ENCODE peak calls at places on chromosomes 1 and 21, in nine cellular contexts. Y is upper lobe of right lung, D is suprapubic skin, T is lower lobe of right lung, M is sigmoid colon, G is HFF-Myc, C is cardiac fibroblast, H is kidney epithelial cell, P is heart left ventricle. X is an unnamed sample.

GRCh38 chr1:162671664-162672415 is 39.6 kb downstream of the DDR2 start:
- DNase-seq in G (no peak), M (no peak), P (no peak), Y (no peak), D (no peak), C (no peak), H (no peak), T (no peak), X (no peak)

GRCh38 chr21:43340491-43341348 is 86.2 kb downstream of the SIK1 start:
- DNase-seq in P (no peak), H (peak; percentile 61), M (no peak), C (peak; percentile 90), G (no peak), D (no peak), T (no peak), Y (no peak), X (peak; percentile 19)

GRCh38 chr1:59333626-59334277 is 36.9 kb downstream of the FGGY start:
- DNase-seq in Y (no peak), P (no peak), H (no peak), G (no peak), M (no peak), D (no peak), T (no peak), C (peak; percentile 64), X (no peak)

GRCh38 chr21:15063821-15064575 is 802 bp downstream of the NRIP1 start:
- DNase-seq in G (no peak), C (peak; percentile 46), M (peak; percentile 73), H (no peak), P (peak; percentile 73), Y (peak; percentile 82), T (peak; percentile 70), D (peak; percentile 80), X (no peak)

GRCh38 chr1:202811296-202812175 is 782 bp downstream of the PCAT6 start:
- DNase-seq in Y (no peak), D (no peak), M (peak; percentile 74), G (no peak), P (peak; percentile 32), T (no peak), C (peak; percentile 22), H (no peak), X (no peak)

GRCh38 chr1:10101929-10102328 is 69.2 kb downstream of the UBE4B start:
- DNase-seq in H (no peak), C (no peak), P (no peak), G (no peak), T (no peak), M (no peak), Y (no peak), D (no peak), X (no peak)

GRCh38 chr1:229579101-229579651 is 20.7 kb upstream of the ABCB10 start:
- DNase-seq in G (no peak), D (no peak), P (peak; percentile 72), T (no peak), M (peak; percentile 84), Y (no peak), H (no peak), C (peak; percentile 52), X (no peak)

GRCh38 chr1:67831850-67832513 is 1.3 kb downstream of the GNG12 start:
- DNase-seq in D (peak; percentile 81), M (peak; percentile 85), G (peak; percentile 67), Y (peak; percentile 76), H (peak; percentile 37), T (peak; percentile 69), P (peak; percentile 66), C (peak; percentile 81), X (no peak)

GRCh38 chr1:6785721-6786505 is 659 bp downstream of the CAMTA1 start:
- DNase-seq in D (no peak), H (no peak), C (no peak), T (peak; percentile 51), Y (peak; percentile 77), G (no peak), M (peak; percentile 69), P (peak; percentile 42), X (no peak)

GRCh38 chr21:42314616-42315295 is 453 bp downstream of the TFF3 start:
- DNase-seq in M (no peak), D (no peak), G (no peak), H (no peak), T (no peak), C (no peak), Y (no peak), P (no peak), X (no peak)

GRCh38 chr1:153597206-153597605 is 15.7 kb downstream of the S100A16 start:
- DNase-seq in T (no peak), G (no peak), Y (no peak), C (peak; percentile 72), H (no peak), D (no peak), M (no peak), P (no peak), X (peak; percentile 64)

GRCh38 chr1:178953034-178953433 is 72.7 kb upstream of the FAM20B start:
- DNase-seq in T (no peak), C (no peak), D (no peak), H (no peak), G (no peak), P (no peak), M (peak; percentile 88), Y (no peak), X (no peak)

GRCh38 chr1:114286179-114286578 is 132.5 kb upstream of the SYT6 start:
- DNase-seq in Y (no peak), C (peak; percentile 19), H (no peak), G (no peak), T (no peak), D (no peak), P (no peak), M (no peak), X (no peak)
- TF ChIP-seq CTCF in Y (no peak), C (no peak), H (no peak), G (no peak), T (no peak), D (no peak), P (no peak), M (no peak), X (no peak)

DNA sequence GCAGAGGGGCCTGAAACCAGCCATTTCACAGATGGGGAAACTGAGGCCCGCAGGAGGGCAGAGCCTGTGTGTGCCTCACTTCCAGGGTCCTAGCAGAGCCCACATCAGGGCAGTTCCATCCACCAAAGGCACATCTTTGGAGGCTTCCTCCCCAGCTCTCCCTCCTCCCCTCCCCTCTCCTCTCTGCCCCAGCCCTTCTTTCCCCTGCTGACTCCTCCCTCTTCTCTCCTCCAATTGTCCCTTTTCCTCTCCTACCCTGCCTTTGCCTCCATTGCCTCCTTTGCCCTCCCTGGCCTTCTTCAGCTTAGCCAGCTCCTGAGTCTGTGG is 56.6 kb downstream of the TMEM53 start:
- DNase-seq in T (no peak), C (no peak), Y (no peak), H (no peak), P (no peak), M (no peak), D (no peak), G (no peak), X (no peak)
- H3K4me3 ChIP-seq in T (no peak overlapping the region), C (peak overlapping the region; percentile 41), Y (peak overlapping the region; percentile 21), H (no peak overlapping the region), P (no peak overlapping the region), M (no peak overlapping the region), D (peak overlapping the region; percentile 48), G (no peak overlapping the region), X (peak overlapping the region; percentile 63)

GRCh38 chr1:176119549-176119948 is 87.5 kb downstream of the COP1 start:
- DNase-seq in Y (no peak), D (no peak), M (no peak), T (no peak), G (no peak), H (no peak), C (peak; percentile 45), P (no peak), X (no peak)
- TF ChIP-seq CTCF in Y (peak; percentile 8), D (no peak), M (no peak), T (no peak), G (peak; percentile 13), H (peak; percentile 2), C (peak; percentile 17), P (no peak), X (peak; percentile 45)

GRCh38 chr1:236400061-236400638 is 6.1 kb downstream of the EDARADD start:
- DNase-seq in D (no peak), Y (no peak), C (no peak), M (no peak), H (no peak), P (no peak), G (no peak), T (no peak), X (no peak)
- H3K4me3 ChIP-seq in D (no peak overlapping the region), Y (no peak overlapping the region), C (no peak overlapping the region), M (no peak overlapping the region), H (no peak overlapping the region), P (no peak overlapping the region), G (no peak overlapping the region), T (no peak overlapping the region), X (no peak overlapping the region)

DNA sequence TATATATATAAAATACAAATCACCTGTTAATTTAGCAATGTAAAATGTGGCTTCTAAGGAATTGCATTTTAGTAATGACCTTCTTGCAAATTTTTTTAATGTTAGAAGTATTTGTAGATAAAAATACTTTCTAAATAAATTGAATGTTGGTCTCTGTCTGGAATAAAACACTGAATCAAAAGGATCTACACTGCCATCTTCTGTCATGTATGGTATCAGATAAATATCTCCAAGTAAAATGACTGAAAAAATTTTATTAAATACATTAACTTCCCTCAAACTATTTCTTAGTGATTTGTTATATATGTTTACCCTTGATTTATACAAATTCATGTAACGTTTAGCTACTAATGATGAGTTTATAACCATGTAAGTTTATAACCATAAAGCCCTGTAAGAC is 2029.3 kb downstream of the MRPL39 start:
- DNase-seq in T (no peak), H (no peak), P (no peak), D (no peak), G (no peak), Y (no peak), M (no peak), C (no peak), X (no peak)
- TF ChIP-seq CTCF in T (no peak), H (no peak), P (no peak), D (no peak), G (no peak), Y (no peak), M (no peak), C (no peak), X (no peak)

X was measured in epithelial cell of proximal tubule.